ENCODE peak calls at places on chromosomes 16 and 17, in four cellular contexts. One of them, this sample, is unnamed.

GRCh38 chr16:74623214-74623842 is 16.4 kb upstream of the GLG1 start:
- DNase-seq in G401: peak; percentile 76
- DNase-seq in amygdala: peak; percentile 10
- DNase-seq in naive B cell: peak; percentile 17
- DNase-seq in this sample: no peak

GRCh38 chr17:48153711-48154642 is 46.4 kb downstream of the SNX11 start:
- DNase-seq in amygdala: no peak
- DNase-seq in naive B cell: no peak
- DNase-seq in G401: no peak
- DNase-seq in this sample: no peak

GRCh38 chr17:68033636-68034451 is 1.7 kb upstream of the KPNA2 start:
- DNase-seq in amygdala: no peak
- DNase-seq in naive B cell: no peak
- DNase-seq in G401: peak; percentile 78
- DNase-seq in this sample: no peak

GRCh38 chr17:73397856-73398540 is 86.2 kb upstream of the CDC42EP4 start:
- DNase-seq in naive B cell: no peak
- DNase-seq in amygdala: no peak
- DNase-seq in G401: no peak
- DNase-seq in this sample: no peak

GRCh38 chr17:44919885-44920564 is 4.7 kb upstream of the GFAP start:
- DNase-seq in naive B cell: peak; percentile 50
- DNase-seq in amygdala: peak; percentile 86
- DNase-seq in G401: peak; percentile 93
- DNase-seq in this sample: no peak

GRCh38 chr16:72875291-72876036 is 172.5 kb downstream of the ZFHX3 start:
- DNase-seq in naive B cell: no peak
- DNase-seq in amygdala: no peak
- DNase-seq in G401: peak; percentile 54
- DNase-seq in this sample: no peak

GRCh38 chr16:66289051-66289680 is 77.3 kb upstream of the CDH5 start:
- DNase-seq in naive B cell: no peak
- DNase-seq in G401: no peak
- DNase-seq in amygdala: no peak
- DNase-seq in this sample: no peak

GRCh38 chr16:80671281-80671849 is 130.6 kb downstream of the DYNLRB2 start:
- DNase-seq in amygdala: no peak
- DNase-seq in G401: no peak
- DNase-seq in naive B cell: peak; percentile 52
- DNase-seq in this sample: no peak

This sample was measured in central memory CD8-positive, alpha-beta T cell.